ENCODE peak calls at places on chromosomes 6 and 20, in five cellular contexts. One of them, this sample, is unnamed. For H3K9me3 and H3K4me1, the result is how much of the 10 kb centered on the place peaks cover.

GRCh38 chr6:97133071-97133470 is 149.9 kb downstream of the MMS22L start:
- DNase-seq in naive thymus-derived CD4-positive, alpha-beta T cell: no peak
- DNase-seq in left ventricle myocardium inferior: no peak
- DNase-seq in CD8-positive, alpha-beta memory T cell: no peak
- DNase-seq in IMR-90: no peak
- DNase-seq in this sample: no peak

GRCh38 chr20:34907616-34908469 is 31.4 kb downstream of the ACSS2 start:
- DNase-seq in naive thymus-derived CD4-positive, alpha-beta T cell: peak
- DNase-seq in left ventricle myocardium inferior: peak
- DNase-seq in CD8-positive, alpha-beta memory T cell: no peak
- DNase-seq in IMR-90: peak
- DNase-seq in this sample: peak

GRCh38 chr20:56178219-56178618 is 70.3 kb upstream of the MC3R start:
- DNase-seq in naive thymus-derived CD4-positive, alpha-beta T cell: no peak
- DNase-seq in left ventricle myocardium inferior: no peak
- DNase-seq in CD8-positive, alpha-beta memory T cell: no peak
- DNase-seq in IMR-90: no peak
- DNase-seq in this sample: no peak

GRCh38 chr6:16839780-16840179 is 78.5 kb upstream of the ATXN1 start:
- DNase-seq in naive thymus-derived CD4-positive, alpha-beta T cell: no peak
- DNase-seq in left ventricle myocardium inferior: no peak
- DNase-seq in CD8-positive, alpha-beta memory T cell: no peak
- DNase-seq in IMR-90: no peak
- DNase-seq in this sample: no peak

GRCh38 chr6:149961728-149962425 is 1.9 kb upstream of the ULBP1 start:
- DNase-seq in naive thymus-derived CD4-positive, alpha-beta T cell: no peak
- DNase-seq in left ventricle myocardium inferior: no peak
- DNase-seq in CD8-positive, alpha-beta memory T cell: peak
- DNase-seq in IMR-90: no peak
- DNase-seq in this sample: no peak

GRCh38 chr6:31541059-31541657 is 645 bp downstream of the DDX39B start:
- DNase-seq in naive thymus-derived CD4-positive, alpha-beta T cell: peak
- DNase-seq in left ventricle myocardium inferior: no peak
- DNase-seq in CD8-positive, alpha-beta memory T cell: peak
- DNase-seq in IMR-90: peak
- DNase-seq in this sample: no peak

GRCh38 chr20:50385733-50386640 is 124.2 kb upstream of the PTPN1 start:
- DNase-seq in naive thymus-derived CD4-positive, alpha-beta T cell: peak
- DNase-seq in left ventricle myocardium inferior: no peak
- DNase-seq in CD8-positive, alpha-beta memory T cell: peak
- DNase-seq in IMR-90: peak
- DNase-seq in this sample: peak

GRCh38 chr20:5660346-5660745 is 89.9 kb upstream of the SHLD1 start:
- DNase-seq in naive thymus-derived CD4-positive, alpha-beta T cell: no peak
- DNase-seq in left ventricle myocardium inferior: no peak
- DNase-seq in CD8-positive, alpha-beta memory T cell: no peak
- DNase-seq in IMR-90: peak
- DNase-seq in this sample: no peak

GRCh38 chr6:17869010-17869752 is 118.3 kb downstream of the KIF13A start:
- DNase-seq in naive thymus-derived CD4-positive, alpha-beta T cell: no peak
- DNase-seq in left ventricle myocardium inferior: no peak
- DNase-seq in CD8-positive, alpha-beta memory T cell: no peak
- DNase-seq in IMR-90: peak
- DNase-seq in this sample: no peak

GRCh38 chr20:47735412-47736400 is 49.6 kb downstream of the SULF2 start:
- DNase-seq in naive thymus-derived CD4-positive, alpha-beta T cell: no peak
- DNase-seq in left ventricle myocardium inferior: peak
- DNase-seq in CD8-positive, alpha-beta memory T cell: no peak
- DNase-seq in IMR-90: no peak
- DNase-seq in this sample: no peak

GRCh38 chr6:89290401-89291155 is 24.5 kb downstream of the GABRR2 start:
- DNase-seq in naive thymus-derived CD4-positive, alpha-beta T cell: no peak
- DNase-seq in left ventricle myocardium inferior: no peak
- DNase-seq in CD8-positive, alpha-beta memory T cell: no peak
- DNase-seq in IMR-90: no peak
- DNase-seq in this sample: no peak

GRCh38 chr6:161281092-161281491 is 7.2 kb upstream of the AGPAT4 start:
- DNase-seq in naive thymus-derived CD4-positive, alpha-beta T cell: no peak
- DNase-seq in left ventricle myocardium inferior: no peak
- DNase-seq in CD8-positive, alpha-beta memory T cell: no peak
- DNase-seq in IMR-90: no peak
- DNase-seq in this sample: no peak

GRCh38 chr6:35044771-35045275 is 96.3 kb downstream of the TCP11 start:
- DNase-seq in naive thymus-derived CD4-positive, alpha-beta T cell: no peak
- DNase-seq in left ventricle myocardium inferior: no peak
- DNase-seq in CD8-positive, alpha-beta memory T cell: no peak
- DNase-seq in IMR-90: no peak
- DNase-seq in this sample: no peak

GRCh38 chr6:130132286-130132701 is 90.5 kb downstream of the SAMD3 start:
- DNase-seq in naive thymus-derived CD4-positive, alpha-beta T cell: peak
- DNase-seq in left ventricle myocardium inferior: no peak
- DNase-seq in CD8-positive, alpha-beta memory T cell: peak
- DNase-seq in IMR-90: no peak
- DNase-seq in this sample: no peak

GRCh38 chr20:4171538-4172116 is 156.3 kb upstream of the RNF24 start:
- DNase-seq in naive thymus-derived CD4-positive, alpha-beta T cell: no peak
- DNase-seq in left ventricle myocardium inferior: no peak
- DNase-seq in CD8-positive, alpha-beta memory T cell: no peak
- DNase-seq in IMR-90: peak
- DNase-seq in this sample: no peak

GRCh38 chr6:116685437-116685993 is 4.5 kb downstream of the KPNA5 start:
- DNase-seq in naive thymus-derived CD4-positive, alpha-beta T cell: no peak
- DNase-seq in left ventricle myocardium inferior: no peak
- DNase-seq in CD8-positive, alpha-beta memory T cell: no peak
- DNase-seq in IMR-90: no peak
- DNase-seq in this sample: no peak

GRCh38 chr6:116680880-116681672 is at the start of gene KPNA5:
- DNase-seq in naive thymus-derived CD4-positive, alpha-beta T cell: peak
- DNase-seq in left ventricle myocardium inferior: peak
- DNase-seq in CD8-positive, alpha-beta memory T cell: peak
- DNase-seq in IMR-90: peak
- DNase-seq in this sample: peak

DNA sequence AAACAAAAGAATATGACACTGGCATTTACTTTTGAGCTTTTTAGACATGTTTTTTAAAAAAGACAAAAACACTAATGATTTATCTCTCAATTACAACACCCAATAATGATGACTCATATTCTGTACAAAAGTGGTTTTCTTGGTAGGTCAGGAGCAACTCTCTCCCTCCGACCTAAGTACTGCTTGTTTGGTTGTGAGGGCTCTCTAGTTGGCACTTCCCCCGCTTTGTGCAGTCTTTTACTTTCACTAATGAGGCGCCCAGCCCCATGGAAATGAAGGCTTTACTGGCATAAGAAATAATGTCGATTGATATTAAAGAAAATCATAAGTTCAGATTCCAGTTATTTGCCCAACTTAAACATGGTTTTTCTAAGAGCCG is 1.3 kb downstream of the KPNA5 start:
- DNase-seq in naive thymus-derived CD4-positive, alpha-beta T cell: peak
- DNase-seq in left ventricle myocardium inferior: no peak
- DNase-seq in CD8-positive, alpha-beta memory T cell: peak
- DNase-seq in IMR-90: peak
- DNase-seq in this sample: no peak
- H3K4me3 ChIP-seq in naive thymus-derived CD4-positive, alpha-beta T cell: peak
- H3K4me3 ChIP-seq in left ventricle myocardium inferior: peak
- H3K4me3 ChIP-seq in CD8-positive, alpha-beta memory T cell: peak
- H3K4me3 ChIP-seq in IMR-90: peak
- H3K4me3 ChIP-seq in this sample: peak

GRCh38 chr6:108561742-108562502 is 1.2 kb downstream of the FOXO3 start:
- DNase-seq in naive thymus-derived CD4-positive, alpha-beta T cell: no peak
- DNase-seq in left ventricle myocardium inferior: peak
- DNase-seq in CD8-positive, alpha-beta memory T cell: no peak
- DNase-seq in IMR-90: peak
- DNase-seq in this sample: peak

GRCh38 chr6:108558372-108559096 is 2.2 kb upstream of the FOXO3 start:
- DNase-seq in naive thymus-derived CD4-positive, alpha-beta T cell: peak
- DNase-seq in left ventricle myocardium inferior: peak
- DNase-seq in CD8-positive, alpha-beta memory T cell: peak
- DNase-seq in IMR-90: peak
- DNase-seq in this sample: peak

GRCh38 chr6:108559097-108559883 is 1.4 kb upstream of the FOXO3 start:
- DNase-seq in naive thymus-derived CD4-positive, alpha-beta T cell: peak
- DNase-seq in left ventricle myocardium inferior: peak
- DNase-seq in CD8-positive, alpha-beta memory T cell: peak
- DNase-seq in IMR-90: peak
- DNase-seq in this sample: peak

GRCh38 chr6:108560463-108561308 is at the start of gene FOXO3:
- DNase-seq in naive thymus-derived CD4-positive, alpha-beta T cell: peak
- DNase-seq in left ventricle myocardium inferior: peak
- DNase-seq in CD8-positive, alpha-beta memory T cell: peak
- DNase-seq in IMR-90: peak
- DNase-seq in this sample: peak

GRCh38 chr6:108559884-108560462 is 744 bp upstream of the FOXO3 start:
- DNase-seq in naive thymus-derived CD4-positive, alpha-beta T cell: peak
- DNase-seq in left ventricle myocardium inferior: no peak
- DNase-seq in CD8-positive, alpha-beta memory T cell: no peak
- DNase-seq in IMR-90: peak
- DNase-seq in this sample: peak
- H3K9me3 ChIP-seq in naive thymus-derived CD4-positive, alpha-beta T cell: under half
- H3K9me3 ChIP-seq in left ventricle myocardium inferior: under half
- H3K9me3 ChIP-seq in CD8-positive, alpha-beta memory T cell: under half
- H3K9me3 ChIP-seq in IMR-90: under half
- H3K9me3 ChIP-seq in this sample: under half

GRCh38 chr6:36131517-36132220 is 1.4 kb downstream of the MAPK13 start:
- DNase-seq in naive thymus-derived CD4-positive, alpha-beta T cell: peak
- DNase-seq in left ventricle myocardium inferior: no peak
- DNase-seq in CD8-positive, alpha-beta memory T cell: peak
- DNase-seq in IMR-90: peak
- DNase-seq in this sample: no peak

GRCh38 chr6:36128793-36129192 is 1.5 kb upstream of the MAPK13 start:
- DNase-seq in naive thymus-derived CD4-positive, alpha-beta T cell: no peak
- DNase-seq in left ventricle myocardium inferior: no peak
- DNase-seq in CD8-positive, alpha-beta memory T cell: no peak
- DNase-seq in IMR-90: no peak
- DNase-seq in this sample: no peak

GRCh38 chr6:36130672-36131516 is 581 bp downstream of the MAPK13 start:
- DNase-seq in naive thymus-derived CD4-positive, alpha-beta T cell: peak
- DNase-seq in left ventricle myocardium inferior: no peak
- DNase-seq in CD8-positive, alpha-beta memory T cell: peak
- DNase-seq in IMR-90: no peak
- DNase-seq in this sample: no peak

GRCh38 chr6:36128073-36128472 is 2.2 kb upstream of the MAPK13 start:
- DNase-seq in naive thymus-derived CD4-positive, alpha-beta T cell: no peak
- DNase-seq in left ventricle myocardium inferior: no peak
- DNase-seq in CD8-positive, alpha-beta memory T cell: no peak
- DNase-seq in IMR-90: no peak
- DNase-seq in this sample: no peak

DNA sequence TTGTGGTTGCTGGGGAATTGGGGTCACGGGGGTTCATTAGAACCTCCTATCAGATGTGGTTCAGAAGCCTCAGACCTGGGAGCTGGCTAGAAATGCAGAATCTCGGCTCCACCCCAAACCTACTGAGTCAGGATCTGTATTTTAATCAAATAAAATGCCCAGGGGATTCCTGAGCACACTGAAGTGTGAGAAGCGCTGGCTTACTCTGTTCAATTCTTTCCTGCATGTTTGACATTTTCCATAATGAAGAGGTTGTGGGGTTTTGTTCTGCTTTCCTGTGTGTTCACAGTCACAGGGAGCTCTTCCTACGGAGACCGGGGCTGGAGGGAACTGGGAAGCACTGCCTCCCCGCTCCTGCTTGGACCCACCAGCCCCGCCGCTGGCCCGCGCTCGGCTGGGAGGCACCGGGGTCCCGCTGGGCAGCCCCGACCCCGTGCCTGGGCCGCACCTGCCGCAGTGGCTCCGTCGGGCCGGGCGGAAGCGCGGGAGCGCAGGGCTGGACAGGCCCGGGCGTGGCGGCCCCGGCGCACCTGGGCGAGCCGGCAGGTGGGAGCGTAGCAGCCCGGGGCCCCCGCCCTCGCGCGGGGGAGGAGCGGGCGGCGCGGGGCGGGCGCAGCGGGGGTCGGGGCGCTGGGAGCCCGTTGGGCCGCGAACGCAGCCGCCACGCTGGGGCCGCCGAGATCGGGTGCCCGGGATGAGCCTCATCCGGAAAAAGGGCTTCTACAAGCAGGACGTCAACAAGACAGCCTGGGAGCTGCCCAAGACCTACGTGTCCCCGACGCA is at the start of gene MAPK13:
- DNase-seq in naive thymus-derived CD4-positive, alpha-beta T cell: no peak
- DNase-seq in left ventricle myocardium inferior: no peak
- DNase-seq in CD8-positive, alpha-beta memory T cell: peak
- DNase-seq in IMR-90: peak
- DNase-seq in this sample: no peak
- H3K4me1 ChIP-seq in naive thymus-derived CD4-positive, alpha-beta T cell: under half
- H3K4me1 ChIP-seq in left ventricle myocardium inferior: under half
- H3K4me1 ChIP-seq in CD8-positive, alpha-beta memory T cell: half or more
- H3K4me1 ChIP-seq in IMR-90: under half
- H3K4me1 ChIP-seq in this sample: under half

DNA sequence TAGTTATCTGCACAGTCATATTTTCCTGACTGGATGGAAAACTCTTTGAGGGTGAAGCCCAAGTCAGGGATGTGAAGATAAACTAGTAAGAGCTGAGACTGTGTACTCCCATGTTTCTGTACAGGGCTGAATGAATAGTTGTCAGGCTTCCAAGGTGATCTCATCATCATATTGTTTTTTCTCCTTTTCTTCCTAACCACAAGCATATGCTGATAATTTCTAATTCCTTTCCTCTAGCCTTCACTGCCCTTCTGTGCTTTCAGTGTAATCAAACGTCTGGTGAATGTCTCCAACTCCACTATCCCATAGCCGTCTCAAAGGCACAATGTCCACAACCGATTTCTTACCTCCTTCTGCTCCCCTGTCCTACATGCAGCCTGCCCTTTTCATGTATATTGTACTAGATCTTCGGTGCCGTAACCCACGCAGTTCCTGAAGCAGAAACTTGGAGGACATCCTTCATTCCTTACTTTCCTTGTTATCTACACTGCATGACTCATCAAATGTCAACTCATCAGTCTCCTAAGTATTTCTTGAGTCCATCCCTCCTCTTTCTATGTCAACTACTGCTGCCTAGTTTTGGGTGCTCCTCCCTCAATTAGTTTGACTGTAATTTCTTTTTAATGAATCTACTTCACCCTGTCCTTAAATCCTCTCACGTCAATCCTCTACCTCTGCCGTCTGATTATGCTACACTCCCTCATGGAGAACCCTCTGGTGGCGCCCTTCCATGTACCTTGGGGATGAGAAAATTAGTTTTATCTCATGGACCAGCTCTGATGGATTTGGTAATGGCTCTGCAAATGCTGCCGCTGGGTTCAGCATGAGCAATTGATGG is 21.9 kb downstream of the NCOA7 start:
- DNase-seq in naive thymus-derived CD4-positive, alpha-beta T cell: no peak
- DNase-seq in left ventricle myocardium inferior: no peak
- DNase-seq in CD8-positive, alpha-beta memory T cell: no peak
- DNase-seq in IMR-90: peak
- DNase-seq in this sample: no peak
- H3K4me3 ChIP-seq in naive thymus-derived CD4-positive, alpha-beta T cell: no peak
- H3K4me3 ChIP-seq in left ventricle myocardium inferior: no peak
- H3K4me3 ChIP-seq in CD8-positive, alpha-beta memory T cell: no peak
- H3K4me3 ChIP-seq in IMR-90: peak
- H3K4me3 ChIP-seq in this sample: no peak

DNA sequence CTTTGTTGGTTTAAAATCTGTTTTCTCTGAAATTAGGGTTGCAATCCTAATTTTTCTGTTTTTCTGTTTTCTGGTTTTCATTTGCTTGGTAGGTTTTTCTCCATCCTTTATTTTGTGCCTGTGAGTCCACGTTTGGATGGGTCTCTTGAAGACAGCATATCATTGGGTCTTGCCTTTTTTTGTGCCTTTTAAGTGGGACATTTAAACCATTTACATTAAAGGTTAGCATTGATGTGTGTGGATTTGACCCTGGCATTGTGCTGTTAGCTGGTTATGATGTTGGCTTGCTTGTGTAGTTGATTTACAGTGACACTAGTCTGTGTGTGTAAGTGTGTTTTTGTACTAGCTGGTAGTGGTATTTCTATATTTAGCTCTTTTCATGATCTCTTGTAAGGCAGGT is 28.0 kb upstream of the CST5 start:
- DNase-seq in naive thymus-derived CD4-positive, alpha-beta T cell: no peak
- DNase-seq in left ventricle myocardium inferior: no peak
- DNase-seq in CD8-positive, alpha-beta memory T cell: no peak
- DNase-seq in IMR-90: no peak
- DNase-seq in this sample: no peak
- H3K9me3 ChIP-seq in naive thymus-derived CD4-positive, alpha-beta T cell: under half
- H3K9me3 ChIP-seq in left ventricle myocardium inferior: under half
- H3K9me3 ChIP-seq in CD8-positive, alpha-beta memory T cell: under half
- H3K9me3 ChIP-seq in IMR-90: under half
- H3K9me3 ChIP-seq in this sample: under half